ENCODE peak calls at places on chromosomes 7 and 10, in eight cellular contexts. V is naive thymus-derived CD4-positive, alpha-beta T cell; S is OCI-LY7; Z is upper lobe of right lung; E is ovary; T is left ventricle myocardium inferior; F is IMR-90; Q is tibial nerve. D is an unnamed sample.

GRCh38 chr10:29874604-29875269 is 184.6 kb downstream of the JCAD start:
- DNase-seq in V (no peak), S (no peak), Z (no peak), E (no peak), T (no peak), F (no peak), Q (no peak), D (no peak)

GRCh38 chr7:29878081-29878688 is 71.9 kb downstream of the WIPF3 start:
- DNase-seq in V (no peak), S (peak), Z (no peak), E (no peak), T (no peak), F (peak), Q (peak), D (no peak)

GRCh38 chr10:21171197-21171935 is 274.3 kb upstream of the NEBL start:
- DNase-seq in V (no peak), S (peak), Z (no peak), E (no peak), T (no peak), F (no peak), Q (no peak), D (no peak)

GRCh38 chr10:35300063-35300699 is 36.1 kb upstream of the CCNY start:
- DNase-seq in V (no peak), S (no peak), Z (no peak), E (no peak), T (peak), F (peak), Q (peak), D (peak)

GRCh38 chr7:13044309-13044708 is 356.9 kb downstream of the ARL4A start:
- DNase-seq in V (no peak), S (no peak), Z (no peak), E (no peak), T (no peak), F (no peak), Q (no peak), D (no peak)

GRCh38 chr10:21398549-21399345 is 126.7 kb downstream of the SKIDA1 start:
- DNase-seq in V (no peak), S (no peak), Z (no peak), E (no peak), T (no peak), F (peak), Q (no peak), D (no peak)

GRCh38 chr7:44208085-44208484 is 7.3 kb downstream of the YKT6 start:
- DNase-seq in V (no peak), S (no peak), Z (peak), E (no peak), T (no peak), F (no peak), Q (no peak), D (no peak)

GRCh38 chr7:73844848-73845460 is 2.6 kb upstream of the METTL27 start:
- DNase-seq in V (no peak), S (no peak), Z (no peak), E (no peak), T (no peak), F (peak), Q (no peak), D (no peak)

GRCh38 chr7:145957160-145957890 is 159.3 kb upstream of the CNTNAP2 start:
- DNase-seq in V (no peak), S (peak), Z (no peak), E (no peak), T (no peak), F (no peak), Q (no peak), D (no peak)

GRCh38 chr7:88614736-88615135 is 144.8 kb upstream of the ZNF804B start:
- DNase-seq in V (no peak), S (no peak), Z (no peak), E (no peak), T (no peak), F (no peak), Q (no peak), D (no peak)

GRCh38 chr7:87545760-87546159 is 54.9 kb downstream of the ABCB1 start:
- DNase-seq in V (no peak), S (no peak), Z (no peak), E (no peak), T (no peak), F (no peak), Q (no peak), D (no peak)

GRCh38 chr10:34813626-34814227 is 1.4 kb downstream of the PARD3 start:
- DNase-seq in V (no peak), S (no peak), Z (no peak), E (no peak), T (no peak), F (peak), Q (no peak), D (no peak)

GRCh38 chr7:3987426-3987927 is 686.4 kb downstream of the SDK1 start:
- DNase-seq in V (no peak), S (no peak), Z (no peak), E (no peak), T (no peak), F (no peak), Q (no peak), D (no peak)

GRCh38 chr10:29735628-29736324 is 101.0 kb upstream of the SVIL start:
- DNase-seq in V (peak), S (peak), Z (peak), E (peak), T (peak), F (peak), Q (peak), D (no peak)

GRCh38 chr7:79352323-79352722 is 101.1 kb downstream of the MAGI2 start:
- DNase-seq in V (no peak), S (no peak), Z (no peak), E (no peak), T (no peak), F (peak), Q (no peak), D (no peak)

GRCh38 chr7:13179775-13180448 is 492.5 kb downstream of the ARL4A start:
- DNase-seq in V (no peak), S (no peak), Z (no peak), E (no peak), T (no peak), F (no peak), Q (no peak), D (no peak)

GRCh38 chr10:45557275-45557905 is 115.2 kb downstream of the ZFAND4 start:
- DNase-seq in V (no peak), S (peak), Z (no peak), E (no peak), T (no peak), F (no peak), Q (no peak), D (no peak)

GRCh38 chr7:20441886-20442505 is 111.3 kb downstream of the ITGB8 start:
- DNase-seq in V (no peak), S (no peak), Z (no peak), E (no peak), T (no peak), F (peak), Q (no peak), D (no peak)

GRCh38 chr7:17304926-17305325 is 6.5 kb downstream of the AHR start:
- DNase-seq in V (no peak), S (no peak), Z (no peak), E (no peak), T (no peak), F (peak), Q (no peak), D (no peak)

GRCh38 chr7:154857240-154857639 is 145.7 kb downstream of the PAXIP1 start:
- DNase-seq in V (no peak), S (no peak), Z (peak), E (no peak), T (no peak), F (no peak), Q (no peak), D (no peak)

GRCh38 chr10:103232772-103233488 is 12.8 kb upstream of the RPEL1 start:
- DNase-seq in V (no peak), S (peak), Z (no peak), E (no peak), T (no peak), F (peak), Q (no peak), D (no peak)

GRCh38 chr7:155258233-155258575 is 39.5 kb upstream of the INSIG1 start:
- DNase-seq in V (no peak), S (no peak), Z (no peak), E (no peak), T (no peak), F (peak), Q (no peak), D (no peak)

GRCh38 chr10:26432938-26433337 is 5.2 kb upstream of the APBB1IP start:
- DNase-seq in V (no peak), S (no peak), Z (no peak), E (no peak), T (no peak), F (no peak), Q (no peak), D (no peak)

GRCh38 chr10:32332299-32332750 is 14.6 kb downstream of the EPC1 start:
- DNase-seq in V (peak), S (peak), Z (no peak), E (no peak), T (no peak), F (peak), Q (no peak), D (no peak)

GRCh38 chr10:132677096-132677904 is 108.6 kb downstream of the NKX6-2 start:
- DNase-seq in V (no peak), S (no peak), Z (peak), E (no peak), T (no peak), F (no peak), Q (no peak), D (peak)

GRCh38 chr10:22320591-22321155 is at the start of gene BMI1:
- DNase-seq in V (peak), S (peak), Z (peak), E (peak), T (peak), F (peak), Q (peak), D (peak)

GRCh38 chr10:6491841-6492609 is 88.1 kb downstream of the PRKCQ start:
- DNase-seq in V (no peak), S (no peak), Z (no peak), E (no peak), T (no peak), F (no peak), Q (no peak), D (no peak)
- H3K27ac ChIP-seq in V (peak), S (no peak), Z (no peak), E (no peak), T (no peak), F (no peak), Q (no peak), D (no peak)

GRCh38 chr10:97690138-97690537 is 3.1 kb upstream of the AVPI1 start:
- DNase-seq in V (no peak), S (no peak), Z (no peak), E (no peak), T (no peak), F (no peak), Q (no peak), D (no peak)

GRCh38 chr10:97686962-97687784 is at the start of gene AVPI1:
- DNase-seq in V (peak), S (peak), Z (peak), E (peak), T (peak), F (peak), Q (peak), D (peak)

GRCh38 chr10:97689637-97690036 is 2.6 kb upstream of the AVPI1 start:
- DNase-seq in V (no peak), S (no peak), Z (no peak), E (no peak), T (no peak), F (peak), Q (peak), D (no peak)

GRCh38 chr10:97686301-97686961 is 610 bp downstream of the AVPI1 start:
- DNase-seq in V (no peak), S (peak), Z (no peak), E (no peak), T (no peak), F (no peak), Q (no peak), D (no peak)

GRCh38 chr10:97687785-97688781 is 1.0 kb upstream of the AVPI1 start:
- DNase-seq in V (no peak), S (no peak), Z (no peak), E (peak), T (no peak), F (peak), Q (no peak), D (no peak)
- H3K4me3 ChIP-seq in V (peak), S (peak), Z (peak), E (peak), T (peak), F (peak), Q (peak), D (peak)

GRCh38 chr7:99050971-99051370 is 92.9 kb downstream of the SMURF1 start:
- DNase-seq in V (no peak), S (no peak), Z (no peak), E (no peak), T (no peak), F (no peak), Q (no peak), D (no peak)
- H3K27ac ChIP-seq in V (no peak), S (no peak), Z (no peak), E (no peak), T (no peak), F (no peak), Q (no peak), D (no peak)

DNA sequence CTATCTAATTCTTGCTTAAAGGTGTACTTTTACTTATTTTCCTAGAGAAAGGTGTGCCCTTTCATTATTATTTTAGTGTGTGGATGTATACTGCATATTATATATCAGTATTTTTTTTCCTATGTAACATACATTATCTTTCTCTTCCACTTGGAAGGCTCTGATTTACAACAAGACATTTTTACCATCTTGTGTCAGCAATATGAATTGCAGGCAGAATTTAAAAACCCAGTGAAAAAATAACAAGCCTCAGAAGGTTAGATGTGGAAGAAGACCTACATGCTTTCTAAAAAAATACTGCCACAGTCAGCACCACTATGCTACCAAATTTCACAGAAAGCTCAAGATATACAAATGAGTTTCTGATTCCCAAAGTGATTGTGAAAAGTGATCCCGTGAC is 327.7 kb upstream of the STEAP1 start:
- DNase-seq in V (no peak), S (no peak), Z (no peak), E (no peak), T (no peak), F (no peak), Q (no peak), D (no peak)
- H3K4me3 ChIP-seq in V (no peak), S (no peak), Z (no peak), E (no peak), T (no peak), F (no peak), Q (no peak), D (no peak)

GRCh38 chr10:75528392-75528791 is 97.0 kb downstream of the LRMDA start:
- DNase-seq in V (no peak), S (no peak), Z (no peak), E (no peak), T (no peak), F (no peak), Q (no peak), D (no peak)
- H3K27ac ChIP-seq in V (no peak), S (no peak), Z (no peak), E (no peak), T (no peak), F (no peak), Q (no peak), D (no peak)

DNA sequence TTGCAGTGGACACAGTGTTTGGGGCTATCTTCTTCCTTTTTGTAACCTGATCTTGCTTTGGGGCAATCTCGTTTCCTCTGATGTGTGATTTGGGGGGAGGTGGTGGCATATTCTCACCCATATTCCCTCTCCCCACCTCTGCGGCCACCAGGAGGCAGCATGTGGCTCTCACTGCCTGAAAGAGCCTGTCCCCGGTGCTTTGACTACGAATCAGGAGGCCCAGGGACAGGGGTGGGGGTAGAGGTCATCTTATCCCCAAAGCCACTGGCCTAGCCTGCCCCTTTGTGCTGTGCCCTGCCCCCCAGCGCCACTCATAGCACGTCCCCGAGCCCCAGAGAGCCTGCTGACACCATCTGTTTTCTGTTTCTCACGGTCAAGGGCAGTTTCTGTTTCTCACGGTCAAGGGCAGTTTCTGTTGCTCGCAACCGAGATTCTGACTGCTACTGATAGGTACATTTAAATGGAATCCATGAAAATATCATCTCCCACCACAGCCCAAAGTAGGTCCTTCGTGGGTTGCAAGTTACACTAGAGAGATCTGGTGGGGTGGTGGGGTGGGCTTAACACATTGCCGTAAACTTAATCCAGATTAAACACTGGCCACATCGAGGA is 28.2 kb downstream of the PHYH start:
- DNase-seq in V (peak), S (peak), Z (peak), E (peak), T (peak), F (peak), Q (peak), D (no peak)
- H3K4me3 ChIP-seq in V (no peak), S (peak), Z (no peak), E (no peak), T (no peak), F (peak), Q (no peak), D (no peak)

GRCh38 chr7:106485031-106485551 is 175.9 kb downstream of the CCDC71L start:
- DNase-seq in V (no peak), S (no peak), Z (no peak), E (no peak), T (no peak), F (peak), Q (no peak), D (no peak)
- H3K27ac ChIP-seq in V (no peak), S (no peak), Z (peak), E (no peak), T (peak), F (no peak), Q (no peak), D (no peak)

GRCh38 chr10:36474456-36474855 is 650.9 kb upstream of the ANKRD30A start:
- DNase-seq in V (no peak), S (no peak), Z (no peak), E (no peak), T (no peak), F (no peak), Q (no peak), D (no peak)

GRCh38 chr10:36476399-36476798 is 649.0 kb upstream of the ANKRD30A start:
- DNase-seq in V (no peak), S (no peak), Z (no peak), E (no peak), T (no peak), F (no peak), Q (no peak), D (no peak)

GRCh38 chr10:36475746-36476145 is 649.7 kb upstream of the ANKRD30A start:
- DNase-seq in V (no peak), S (no peak), Z (no peak), E (no peak), T (no peak), F (peak), Q (no peak), D (no peak)

GRCh38 chr10:36473122-36473521 is 652.3 kb upstream of the ANKRD30A start:
- DNase-seq in V (no peak), S (no peak), Z (no peak), E (no peak), T (no peak), F (no peak), Q (no peak), D (no peak)

GRCh38 chr10:36479073-36479472 is 646.3 kb upstream of the ANKRD30A start:
- DNase-seq in V (no peak), S (no peak), Z (no peak), E (no peak), T (no peak), F (no peak), Q (no peak), D (no peak)
- H3K4me3 ChIP-seq in V (no peak), S (no peak), Z (no peak), E (no peak), T (no peak), F (no peak), Q (no peak), D (no peak)

GRCh38 chr10:69141304-69141703 is 17.3 kb downstream of the VPS26A start:
- DNase-seq in V (no peak), S (no peak), Z (no peak), E (no peak), T (no peak), F (no peak), Q (no peak), D (no peak)
- H3K27ac ChIP-seq in V (no peak), S (no peak), Z (no peak), E (no peak), T (no peak), F (no peak), Q (no peak), D (no peak)

DNA sequence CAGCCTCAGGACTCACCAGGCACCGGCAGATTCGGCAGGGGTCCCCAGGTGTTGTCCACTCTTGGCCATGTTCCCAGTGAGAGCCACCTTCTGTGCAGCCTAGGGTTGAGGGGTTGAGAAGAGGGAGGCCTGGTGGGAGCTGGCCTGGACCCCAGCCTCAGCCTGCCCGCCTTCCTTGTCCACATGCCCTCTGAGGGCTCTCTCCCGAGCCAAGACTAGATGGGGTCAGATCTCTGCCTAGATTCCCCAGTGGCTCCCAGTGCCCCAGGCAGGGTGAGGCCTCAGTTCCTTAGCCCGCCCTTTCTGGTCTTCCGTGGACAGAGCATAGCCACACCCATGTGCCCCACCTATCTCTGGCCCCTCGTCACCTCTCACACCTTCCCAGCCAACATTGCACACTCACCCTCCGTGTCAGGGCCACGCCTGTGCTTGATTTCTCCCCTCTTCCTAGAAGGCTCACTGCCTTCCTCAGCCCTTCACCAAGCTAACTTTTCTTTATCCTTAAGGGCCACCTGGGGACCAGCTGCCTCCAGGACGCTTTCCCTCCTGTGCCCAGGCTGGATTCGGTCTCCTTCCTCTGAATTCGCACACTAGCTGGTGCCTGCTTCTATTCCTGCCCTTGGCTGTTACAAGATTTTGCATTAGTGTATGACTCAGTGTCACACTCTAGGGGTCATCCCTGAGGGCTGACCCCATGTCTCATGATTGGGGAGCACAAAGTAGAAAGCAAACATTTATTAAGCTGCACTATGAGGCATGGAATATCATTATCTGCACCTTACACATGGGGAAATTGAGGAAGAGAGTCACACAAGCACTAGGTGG is 7.5 kb downstream of the KCP start:
- DNase-seq in V (no peak), S (no peak), Z (peak), E (no peak), T (no peak), F (peak), Q (no peak), D (no peak)
- H3K4me3 ChIP-seq in V (no peak), S (no peak), Z (no peak), E (no peak), T (no peak), F (no peak), Q (no peak), D (no peak)